ENCODE peak calls at places on chromosomes 4 and X, in seven cellular contexts. K is AG09309, U is cerebellar nuclear complex, Z is stromal cell of bone marrow, A is sciatic nerve, L is endothelial cell, S is NCI-H446 treated with DMSO at 0.1 percent for 48 hours. I is an unnamed sample.
A peak's percentile ranks its signal among the peaks of the same experiment; 100 is the strongest.

GRCh38 chr4:13988347-13989265 is 361.1 kb upstream of the BOD1L1 start:
- DNase-seq in K (peak; percentile 87), U (no peak), Z (peak; percentile 100), A (peak; percentile 67), L (no peak), S (peak; percentile 2), I (peak; percentile 86)

GRCh38 chrX:37989304-37989703 is 17.0 kb upstream of the SYTL5 start:
- DNase-seq in K (no peak), U (no peak), Z (no peak), A (no peak), L (no peak), S (no peak), I (no peak)

GRCh38 chrX:145820825-145821224 is 3.2 kb downstream of the SLITRK2 start:
- DNase-seq in K (no peak), U (no peak), Z (no peak), A (no peak), L (no peak), S (no peak), I (no peak)

GRCh38 chr4:105158837-105159236 is 12.2 kb downstream of the TET2 start:
- DNase-seq in K (no peak), U (no peak), Z (no peak), A (no peak), L (no peak), S (no peak), I (no peak)

GRCh38 chrX:136170109-136170800 is 22.9 kb downstream of the FHL1 start:
- DNase-seq in K (no peak), U (no peak), Z (no peak), A (no peak), L (no peak), S (no peak), I (no peak)

GRCh38 chr4:1164040-1164439 is 8.3 kb downstream of the SPON2 start:
- DNase-seq in K (no peak), U (no peak), Z (no peak), A (no peak), L (no peak), S (no peak), I (no peak)

GRCh38 chr4:52711271-52711670 is 40.0 kb downstream of the ERVMER34-1 start:
- DNase-seq in K (no peak), U (no peak), Z (no peak), A (no peak), L (no peak), S (no peak), I (no peak)

GRCh38 chr4:83360018-83360417 is 25.4 kb upstream of the HPSE start:
- DNase-seq in K (no peak), U (no peak), Z (no peak), A (no peak), L (no peak), S (no peak), I (no peak)

GRCh38 chr4:102263024-102263787 is 82.1 kb downstream of the SLC39A8 start:
- DNase-seq in K (peak; percentile 27), U (peak; percentile 1), Z (peak; percentile 30), A (no peak), L (no peak), S (peak; percentile 72), I (peak; percentile 3)

GRCh38 chr4:99811117-99811516 is 5.5 kb upstream of the DAPP1 start:
- DNase-seq in K (no peak), U (no peak), Z (no peak), A (no peak), L (no peak), S (no peak), I (no peak)

GRCh38 chrX:1223253-1223621 is 10.8 kb upstream of the CRLF2 start:
- DNase-seq in K (no peak), U (no peak), Z (no peak), A (no peak), L (no peak), S (no peak), I (no peak)